ENCODE peak calls at places on chromosomes 2 and 18, in ten cellular contexts. One of them, this sample, is unnamed.

GRCh38 chr2:170176212-170176611 is 1.7 kb upstream of the MYO3B start:
- DNase-seq in iris pigment epithelial cell: no peak
- DNase-seq in KBM-7: no peak
- DNase-seq in activated T-cell treated with anti-CD3 and anti-CD28 coated beads for 1 hour: no peak
- DNase-seq in OCI-LY7: no peak
- DNase-seq in HEK293T: no peak
- DNase-seq in WERI-Rb-1: peak
- DNase-seq in RWPE1: no peak
- DNase-seq in GM20000: no peak
- DNase-seq in skeletal muscle cell: no peak
- DNase-seq in this sample: no peak

GRCh38 chr2:57877811-57878572 is 168.6 kb upstream of the VRK2 start:
- DNase-seq in iris pigment epithelial cell: no peak
- DNase-seq in KBM-7: no peak
- DNase-seq in activated T-cell treated with anti-CD3 and anti-CD28 coated beads for 1 hour: no peak
- DNase-seq in OCI-LY7: no peak
- DNase-seq in HEK293T: no peak
- DNase-seq in WERI-Rb-1: no peak
- DNase-seq in RWPE1: no peak
- DNase-seq in GM20000: no peak
- DNase-seq in skeletal muscle cell: no peak
- DNase-seq in this sample: no peak

GRCh38 chr18:39938678-39939077 is 2016.4 kb upstream of the PIK3C3 start:
- DNase-seq in iris pigment epithelial cell: no peak
- DNase-seq in KBM-7: no peak
- DNase-seq in activated T-cell treated with anti-CD3 and anti-CD28 coated beads for 1 hour: no peak
- DNase-seq in OCI-LY7: no peak
- DNase-seq in HEK293T: no peak
- DNase-seq in WERI-Rb-1: no peak
- DNase-seq in RWPE1: no peak
- DNase-seq in GM20000: no peak
- DNase-seq in skeletal muscle cell: no peak
- DNase-seq in this sample: no peak

GRCh38 chr2:158529379-158530110 is 72.8 kb downstream of the PKP4 start:
- DNase-seq in iris pigment epithelial cell: peak
- DNase-seq in KBM-7: no peak
- DNase-seq in activated T-cell treated with anti-CD3 and anti-CD28 coated beads for 1 hour: no peak
- DNase-seq in OCI-LY7: no peak
- DNase-seq in HEK293T: no peak
- DNase-seq in WERI-Rb-1: no peak
- DNase-seq in RWPE1: no peak
- DNase-seq in GM20000: no peak
- DNase-seq in skeletal muscle cell: peak
- DNase-seq in this sample: no peak

GRCh38 chr2:152676461-152676860 is 40.8 kb downstream of the PRPF40A start:
- DNase-seq in iris pigment epithelial cell: no peak
- DNase-seq in KBM-7: no peak
- DNase-seq in activated T-cell treated with anti-CD3 and anti-CD28 coated beads for 1 hour: no peak
- DNase-seq in OCI-LY7: no peak
- DNase-seq in HEK293T: no peak
- DNase-seq in WERI-Rb-1: no peak
- DNase-seq in RWPE1: no peak
- DNase-seq in GM20000: no peak
- DNase-seq in skeletal muscle cell: peak
- DNase-seq in this sample: no peak

GRCh38 chr2:110106642-110107041 is 9.0 kb downstream of the MALL start:
- DNase-seq in iris pigment epithelial cell: peak
- DNase-seq in KBM-7: no peak
- DNase-seq in activated T-cell treated with anti-CD3 and anti-CD28 coated beads for 1 hour: no peak
- DNase-seq in OCI-LY7: no peak
- DNase-seq in HEK293T: no peak
- DNase-seq in WERI-Rb-1: no peak
- DNase-seq in RWPE1: no peak
- DNase-seq in GM20000: no peak
- DNase-seq in skeletal muscle cell: peak
- DNase-seq in this sample: no peak

GRCh38 chr2:84940836-84941412 is 30.0 kb upstream of the KCMF1 start:
- DNase-seq in iris pigment epithelial cell: no peak
- DNase-seq in KBM-7: no peak
- DNase-seq in activated T-cell treated with anti-CD3 and anti-CD28 coated beads for 1 hour: no peak
- DNase-seq in OCI-LY7: no peak
- DNase-seq in HEK293T: no peak
- DNase-seq in WERI-Rb-1: no peak
- DNase-seq in RWPE1: no peak
- DNase-seq in GM20000: no peak
- DNase-seq in skeletal muscle cell: no peak
- DNase-seq in this sample: no peak

GRCh38 chr2:76154981-76155380 is 444.3 kb upstream of the GCFC2 start:
- DNase-seq in iris pigment epithelial cell: no peak
- DNase-seq in KBM-7: no peak
- DNase-seq in activated T-cell treated with anti-CD3 and anti-CD28 coated beads for 1 hour: no peak
- DNase-seq in OCI-LY7: no peak
- DNase-seq in HEK293T: no peak
- DNase-seq in WERI-Rb-1: no peak
- DNase-seq in RWPE1: no peak
- DNase-seq in GM20000: no peak
- DNase-seq in skeletal muscle cell: no peak
- DNase-seq in this sample: no peak

GRCh38 chr18:10926565-10927194 is 222.7 kb downstream of the PIEZO2 start:
- DNase-seq in iris pigment epithelial cell: peak
- DNase-seq in KBM-7: no peak
- DNase-seq in activated T-cell treated with anti-CD3 and anti-CD28 coated beads for 1 hour: no peak
- DNase-seq in OCI-LY7: no peak
- DNase-seq in HEK293T: no peak
- DNase-seq in WERI-Rb-1: no peak
- DNase-seq in RWPE1: no peak
- DNase-seq in GM20000: peak
- DNase-seq in skeletal muscle cell: no peak
- DNase-seq in this sample: peak

GRCh38 chr2:164569334-164569733 is 51.9 kb downstream of the GRB14 start:
- DNase-seq in iris pigment epithelial cell: no peak
- DNase-seq in KBM-7: no peak
- DNase-seq in activated T-cell treated with anti-CD3 and anti-CD28 coated beads for 1 hour: no peak
- DNase-seq in OCI-LY7: no peak
- DNase-seq in HEK293T: no peak
- DNase-seq in WERI-Rb-1: no peak
- DNase-seq in RWPE1: no peak
- DNase-seq in GM20000: no peak
- DNase-seq in skeletal muscle cell: no peak
- DNase-seq in this sample: no peak

GRCh38 chr2:111145103-111145760 is 24.5 kb downstream of the BCL2L11 start:
- DNase-seq in iris pigment epithelial cell: no peak
- DNase-seq in KBM-7: no peak
- DNase-seq in activated T-cell treated with anti-CD3 and anti-CD28 coated beads for 1 hour: no peak
- DNase-seq in OCI-LY7: no peak
- DNase-seq in HEK293T: no peak
- DNase-seq in WERI-Rb-1: no peak
- DNase-seq in RWPE1: no peak
- DNase-seq in GM20000: no peak
- DNase-seq in skeletal muscle cell: no peak
- DNase-seq in this sample: peak

GRCh38 chr2:32652555-32653209 is 24.8 kb downstream of the TTC27 start:
- DNase-seq in iris pigment epithelial cell: peak
- DNase-seq in KBM-7: no peak
- DNase-seq in activated T-cell treated with anti-CD3 and anti-CD28 coated beads for 1 hour: no peak
- DNase-seq in OCI-LY7: no peak
- DNase-seq in HEK293T: no peak
- DNase-seq in WERI-Rb-1: no peak
- DNase-seq in RWPE1: no peak
- DNase-seq in GM20000: no peak
- DNase-seq in skeletal muscle cell: no peak
- DNase-seq in this sample: no peak

This sample was measured in GM12865.